ENCODE peak calls at places on chromosomes 11 and 22, in seven cellular contexts. L, H, D, V, X, Y and F are unnamed samples.

GRCh38 chr22:19940536-19941364 is 822 bp upstream of the COMT start:
- DNase-seq in V (no peak), H (no peak), Y (no peak), D (no peak), L (no peak), X (no peak), F (no peak)

GRCh38 chr11:106302416-106302815 is 225.0 kb downstream of the AASDHPPT start:
- DNase-seq in V (no peak), D (no peak), L (no peak), X (no peak), Y (no peak), H (no peak), F (no peak)

GRCh38 chr11:126992065-126992803 is 8.3 kb downstream of the KIRREL3 start:
- DNase-seq in V (no peak), H (no peak), D (no peak), L (peak), Y (peak), X (no peak), F (no peak)

GRCh38 chr11:74288161-74288560 is 23.3 kb downstream of the P4HA3 start:
- DNase-seq in H (no peak), V (no peak), L (peak), D (peak), Y (peak), X (no peak), F (no peak)

GRCh38 chr11:2800655-2801531 is 84.7 kb downstream of the CDKN1C start:
- DNase-seq in H (peak), D (no peak), L (no peak), V (peak), X (peak), Y (no peak), F (peak)

GRCh38 chr22:43228330-43228729 is 41.4 kb upstream of the TTLL12 start:
- DNase-seq in X (no peak), L (peak), Y (peak), V (no peak), H (no peak), D (peak), F (no peak)

GRCh38 chr11:57213282-57214086 is 23.6 kb downstream of the APLNR start:
- DNase-seq in V (no peak), D (no peak), L (no peak), X (no peak), H (no peak), Y (peak), F (no peak)

GRCh38 chr11:8183136-8183535 is 14.3 kb upstream of the RIC3 start:
- DNase-seq in H (no peak), V (no peak), X (no peak), D (no peak), L (no peak), Y (no peak), F (no peak)

GRCh38 chr11:11435673-11436072 is 82.6 kb upstream of the CSNK2A3 start:
- DNase-seq in X (no peak), L (no peak), D (no peak), V (no peak), Y (no peak), H (no peak), F (no peak)

GRCh38 chr22:30667092-30667485 is 586 bp downstream of the DUSP18 start:
- DNase-seq in H (no peak), D (no peak), V (no peak), X (no peak), Y (no peak), L (no peak), F (no peak)

GRCh38 chr11:34098813-34099212 is 6.6 kb upstream of the NAT10 start:
- DNase-seq in V (no peak), H (no peak), D (no peak), L (no peak), X (no peak), Y (no peak), F (no peak)

GRCh38 chr22:31605851-31606585 is 56.0 kb downstream of the PISD start:
- DNase-seq in D (no peak), L (no peak), X (no peak), V (no peak), Y (no peak), H (no peak), F (no peak)

GRCh38 chr22:17481424-17481823 is 81.9 kb upstream of the SLC25A18 start:
- DNase-seq in H (no peak), L (no peak), D (no peak), Y (no peak), X (no peak), V (no peak), F (no peak)

GRCh38 chr11:59523541-59523940 is 12.2 kb downstream of the OR4D9 start:
- DNase-seq in Y (no peak), L (no peak), V (no peak), X (no peak), D (no peak), H (no peak), F (no peak)

GRCh38 chr11:75592699-75593098 is 30.6 kb downstream of the SERPINH1 start:
- DNase-seq in H (no peak), X (no peak), Y (no peak), D (no peak), V (no peak), L (no peak), F (no peak)

GRCh38 chr11:19589567-19590260 is 122.9 kb upstream of the NAV2 start:
- DNase-seq in L (no peak), V (no peak), H (no peak), D (no peak), X (no peak), Y (no peak), F (no peak)

GRCh38 chr11:1503708-1504104 is 17.1 kb upstream of the MOB2 start:
- DNase-seq in H (no peak), X (no peak), D (no peak), V (no peak), L (no peak), Y (no peak), F (no peak)

GRCh38 chr11:10631761-10632160 is 61.8 kb downstream of the IRAG1 start:
- DNase-seq in X (no peak), L (no peak), D (no peak), Y (no peak), H (no peak), V (no peak), F (no peak)

GRCh38 chr11:117768506-117768905 is 28.5 kb downstream of the DSCAML1 start:
- DNase-seq in L (no peak), Y (no peak), V (no peak), X (no peak), D (no peak), H (no peak), F (no peak)

GRCh38 chr22:23397618-23398567 is 182.2 kb downstream of the IGLL1 start:
- DNase-seq in D (no peak), V (no peak), X (no peak), Y (no peak), L (no peak), H (no peak), F (no peak)

GRCh38 chr11:31968774-31969433 is 122.0 kb upstream of the RCN1 start:
- DNase-seq in V (no peak), H (no peak), Y (peak), D (no peak), X (no peak), L (peak), F (no peak)

GRCh38 chr22:37276771-37277170 is 5.5 kb upstream of the CYTH4 start:
- DNase-seq in L (peak), D (no peak), H (no peak), Y (peak), V (no peak), X (no peak), F (no peak)

GRCh38 chr11:32400196-32400595 is 35.1 kb downstream of the WT1 start:
- DNase-seq in L (peak), D (no peak), V (no peak), Y (peak), H (no peak), X (no peak), F (no peak)

GRCh38 chr11:6233984-6234313 is 487 bp downstream of the FHIP1B start:
- DNase-seq in H (no peak), Y (no peak), V (no peak), X (no peak), D (peak), L (no peak), F (no peak)

GRCh38 chr11:69287968-69288882 is 5.7 kb upstream of the MYEOV start:
- DNase-seq in L (no peak), Y (no peak), H (no peak), V (no peak), D (peak), X (no peak), F (no peak)

GRCh38 chr22:46763051-46763705 is 728 bp downstream of the TBC1D22A start:
- DNase-seq in D (no peak), L (peak), X (no peak), Y (peak), H (peak), V (peak), F (no peak)

GRCh38 chr11:62851807-62852522 is 12.6 kb upstream of the WDR74 start:
- DNase-seq in D (no peak), Y (no peak), X (no peak), H (no peak), L (no peak), V (no peak), F (no peak)

GRCh38 chr22:32830473-32830872 is 29.0 kb downstream of the TIMP3 start:
- DNase-seq in Y (no peak), V (no peak), L (no peak), X (no peak), D (no peak), H (no peak), F (no peak)

GRCh38 chr11:81377418-81377817 is 1356.2 kb downstream of the FAM181B start:
- DNase-seq in X (no peak), D (no peak), H (no peak), V (no peak), L (no peak), Y (no peak), F (no peak)
- TF ChIP-seq CTCF in X (no peak), D (no peak), H (no peak), V (no peak), L (no peak), Y (no peak), F (no peak)

DNA sequence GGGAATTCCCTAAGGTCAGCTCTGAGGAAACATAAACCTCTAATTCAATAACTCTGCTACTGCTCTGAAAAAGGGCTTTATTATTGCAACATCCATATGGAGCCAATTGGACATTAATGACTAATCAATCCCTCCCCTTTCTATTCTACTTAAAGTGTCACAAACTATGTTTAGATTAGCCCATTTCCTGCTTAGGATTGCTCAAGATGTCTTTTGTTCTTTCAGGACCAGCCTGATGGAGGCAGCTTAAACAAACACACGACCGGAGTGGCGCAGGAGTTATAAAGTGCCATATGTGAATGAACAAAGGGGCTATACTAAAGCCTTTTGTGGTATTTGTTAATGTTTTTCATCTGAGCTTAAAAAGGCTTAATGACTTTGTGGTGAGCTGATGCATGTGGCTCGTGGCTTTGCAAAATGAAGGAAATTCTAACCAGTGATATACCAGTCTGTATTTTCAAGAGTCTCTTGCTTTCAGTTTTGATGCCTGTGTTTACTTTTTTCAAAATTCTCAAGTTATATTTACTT is 354.4 kb downstream of the SOX6 start:
- DNase-seq in Y (peak), D (peak), H (no peak), V (no peak), L (peak), X (no peak), F (no peak)
- TF ChIP-seq CTCF in Y (no peak), D (no peak), H (no peak), V (no peak), L (no peak), X (no peak), F (no peak)

DNA sequence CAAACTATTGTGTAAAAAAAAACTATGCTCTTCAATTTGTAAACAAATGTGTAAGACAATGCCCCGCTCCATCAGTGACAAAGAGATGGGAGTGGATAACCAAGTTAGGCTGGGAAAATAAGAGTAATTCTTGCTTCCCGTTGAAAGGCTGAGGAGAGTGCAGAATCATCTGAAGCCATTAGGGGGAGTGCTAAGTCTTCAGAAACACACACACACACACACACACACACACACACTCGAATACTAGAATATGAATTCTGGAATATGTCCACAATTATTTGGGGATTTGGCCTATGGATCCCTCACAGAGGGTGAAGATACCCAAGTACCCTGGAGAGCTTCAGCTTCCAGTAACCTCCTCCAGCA is 27.8 kb upstream of the ROBO3 start:
- DNase-seq in X (no peak), D (peak), H (no peak), V (no peak), Y (peak), L (peak), F (no peak)
- TF ChIP-seq CTCF in X (no peak), D (no peak), H (no peak), V (no peak), Y (peak), L (peak), F (no peak)

DNA sequence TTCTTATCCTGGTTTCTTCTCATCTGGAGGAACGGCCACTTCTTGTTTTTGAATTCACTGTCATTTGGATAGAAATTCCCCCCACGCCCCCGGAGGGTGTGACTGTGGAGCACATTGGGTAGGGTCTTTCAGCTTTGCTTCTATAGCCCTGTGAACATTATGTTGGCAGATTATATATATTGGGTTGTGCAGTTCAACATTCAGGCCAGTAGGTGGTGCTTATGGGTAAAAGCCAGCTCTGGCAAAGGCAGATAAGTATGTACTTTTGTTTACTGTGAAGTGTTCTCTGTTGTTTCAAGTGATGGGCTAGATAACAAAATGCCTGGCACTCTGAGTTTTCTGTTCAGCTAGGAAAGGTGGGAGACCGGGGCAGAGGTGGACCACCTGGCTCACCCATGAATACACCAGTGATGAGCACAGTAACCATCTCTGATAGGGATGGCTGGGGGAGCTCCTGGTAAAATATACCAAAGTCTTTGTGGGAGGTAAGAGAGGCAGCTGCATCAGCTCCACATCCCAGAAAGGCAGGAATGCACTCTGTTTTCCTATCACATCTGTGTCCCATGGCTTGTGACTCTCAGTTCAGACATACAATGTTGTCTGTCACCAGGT is 1348.2 kb upstream of the RAG2 start:
- DNase-seq in Y (peak), V (no peak), L (peak), H (no peak), X (no peak), D (peak), F (no peak)
- TF ChIP-seq CTCF in Y (peak), V (no peak), L (peak), H (peak), X (no peak), D (peak), F (peak)

GRCh38 chr11:17846852-17847453 is 112.4 kb downstream of the KCNC1 start:
- DNase-seq in D (peak), V (no peak), Y (peak), X (no peak), L (peak), H (no peak), F (no peak)
- TF ChIP-seq CTCF in D (no peak), V (no peak), Y (peak), X (no peak), L (peak), H (no peak), F (peak)

DNA sequence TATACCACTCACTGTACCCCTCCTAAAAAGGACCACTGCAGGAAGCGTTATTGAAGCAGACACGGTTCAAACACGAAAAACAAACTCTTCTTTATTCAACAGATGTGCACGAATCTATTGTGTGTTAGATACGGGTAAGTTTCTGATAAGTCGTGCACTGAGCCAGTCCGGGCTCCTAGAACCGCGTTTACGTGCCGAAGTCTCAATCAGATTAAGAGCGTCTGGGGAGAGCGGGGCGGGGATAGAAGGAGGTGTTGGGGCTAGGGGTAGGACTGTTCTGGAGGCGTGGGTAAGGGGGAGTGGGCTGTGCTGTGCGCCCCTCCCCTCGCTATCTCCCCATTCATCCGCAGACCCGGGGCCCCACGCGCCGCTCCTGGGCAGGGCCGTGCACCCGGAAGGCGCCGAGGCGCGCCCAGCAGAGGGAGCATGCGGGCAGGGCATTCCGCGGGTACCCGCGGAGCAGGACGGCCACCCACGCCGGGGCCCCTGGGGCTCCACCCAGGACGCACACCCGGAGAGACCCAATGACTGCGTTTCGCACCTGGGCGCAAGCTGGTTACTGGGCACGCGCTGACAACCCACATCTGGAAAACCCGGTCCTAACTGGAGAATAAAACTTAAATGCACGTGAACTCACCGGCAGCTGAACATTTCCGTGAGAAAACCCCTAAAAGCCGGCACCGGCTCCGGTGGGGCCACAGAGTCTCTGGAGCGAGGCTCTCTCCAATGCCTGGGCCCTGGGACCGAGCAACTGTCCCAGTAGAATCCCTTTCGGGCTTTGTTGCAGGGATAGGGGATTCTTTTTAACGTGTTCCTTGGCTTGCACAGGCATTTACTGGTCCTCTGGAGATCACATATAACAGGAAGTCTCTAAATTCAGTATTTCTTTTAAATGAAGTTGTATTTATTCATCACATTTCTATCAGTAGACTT is 40.6 kb downstream of the WEE1 start:
- DNase-seq in V (peak), L (peak), Y (peak), X (peak), H (peak), D (peak), F (peak)
- TF ChIP-seq CTCF in V (peak), L (peak), Y (peak), X (peak), H (peak), D (peak), F (peak)

DNA sequence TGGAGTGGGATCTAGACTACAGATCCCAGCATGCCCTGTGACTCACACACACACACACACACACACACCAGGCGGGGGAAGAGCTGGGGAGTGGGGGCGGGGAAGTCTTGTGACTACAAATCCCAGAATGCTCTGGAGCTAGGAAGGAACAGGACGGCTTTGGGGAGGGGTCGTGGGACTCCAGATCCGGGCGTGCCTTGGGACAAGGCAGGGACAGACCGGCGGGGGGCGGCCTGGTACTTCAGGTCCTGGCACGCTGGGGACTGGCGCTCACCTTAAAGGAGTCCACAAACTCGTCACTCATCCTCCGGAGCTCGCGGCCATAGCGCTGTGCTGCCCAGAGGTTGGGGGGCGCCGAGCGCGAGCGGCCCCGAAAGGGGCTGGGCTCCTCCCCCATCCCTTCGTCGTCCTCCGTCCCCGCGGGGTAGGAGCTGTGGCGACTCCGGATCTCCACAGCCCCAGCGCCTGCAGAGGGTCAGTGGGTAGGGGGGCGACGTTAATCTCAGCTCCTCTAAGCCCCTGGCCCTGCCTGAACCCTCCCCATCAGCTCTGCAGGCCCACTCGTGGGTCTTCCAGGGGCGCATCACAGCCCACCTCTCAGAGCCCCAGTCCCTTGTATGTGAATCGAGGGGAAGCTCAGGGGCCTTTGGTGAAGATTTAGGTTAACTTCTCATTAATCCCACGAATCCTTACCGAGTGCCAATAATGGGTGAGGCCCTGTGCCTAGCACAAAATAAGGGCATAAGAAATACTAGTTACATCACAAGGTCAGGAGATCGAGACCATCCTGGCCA is 12.9 kb downstream of the BAD start:
- DNase-seq in D (peak), H (peak), X (peak), L (peak), V (peak), Y (peak), F (peak)
- TF ChIP-seq CTCF in D (no peak), H (no peak), X (no peak), L (no peak), V (no peak), Y (peak), F (peak)

DNA sequence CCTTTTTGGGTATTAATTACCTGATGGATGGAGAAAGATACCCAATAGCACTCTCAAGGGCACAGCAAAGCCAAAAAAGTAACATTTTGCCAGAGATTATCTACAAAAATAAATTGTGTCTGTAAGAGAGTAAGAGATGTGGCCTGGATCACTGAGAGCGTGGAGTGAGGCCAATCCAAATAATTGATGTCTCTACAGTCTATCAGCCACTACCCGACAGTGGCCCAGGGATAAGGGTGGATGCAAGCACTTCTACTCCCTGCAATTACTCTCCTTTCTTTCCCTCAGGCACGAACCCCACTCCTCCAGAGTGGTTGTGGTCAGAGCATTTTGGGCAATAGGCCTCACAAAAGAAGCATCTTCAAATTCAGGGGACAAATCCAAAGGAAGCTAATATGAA is 92.3 kb upstream of the ZC3H12C start:
- DNase-seq in H (no peak), Y (no peak), L (no peak), X (no peak), D (no peak), V (no peak), F (no peak)
- TF ChIP-seq CTCF in H (no peak), Y (no peak), L (no peak), X (no peak), D (no peak), V (no peak), F (no peak)